ENCODE peak calls at places on chromosome 14, in seven cellular contexts. N is lower lobe of right lung; G is ovary; L is naive thymus-derived CD4-positive, alpha-beta T cell; F is fibroblast of lung; X is endodermal cell; Q is esophagus squamous epithelium. V is an unnamed sample. For H3K4me1, the result is how much of the 10 kb centered on the place peaks cover.

GRCh38 chr14:100067481-100067880 is 2.3 kb downstream of the EVL start:
- DNase-seq in N (no peak), X (no peak), F (no peak), L (peak), G (no peak), Q (no peak), V (no peak)

GRCh38 chr14:52821805-52822250 is 30.4 kb upstream of the GNPNAT1 start:
- DNase-seq in N (no peak), Q (no peak), L (no peak), X (no peak), F (no peak), G (no peak), V (no peak)

GRCh38 chr14:88421286-88421685 is 35.8 kb downstream of the SPATA7 start:
- DNase-seq in L (no peak), N (no peak), Q (no peak), F (peak), X (no peak), G (no peak), V (no peak)

GRCh38 chr14:52402812-52403526 is 88.9 kb downstream of the PTGER2 start:
- DNase-seq in N (no peak), L (no peak), X (no peak), G (no peak), F (peak), Q (no peak), V (no peak)

GRCh38 chr14:67485501-67486095 is 2.9 kb downstream of the TMEM229B start:
- DNase-seq in Q (no peak), L (no peak), N (no peak), X (peak), F (no peak), G (no peak), V (no peak)

GRCh38 chr14:103296007-103296406 is 38.0 kb upstream of the EIF5 start:
- DNase-seq in X (no peak), Q (no peak), G (no peak), F (peak), L (no peak), N (no peak), V (no peak)

GRCh38 chr14:48983355-48983888 is 602.8 kb downstream of the RPS29 start:
- DNase-seq in N (no peak), F (no peak), G (no peak), Q (no peak), X (no peak), L (no peak), V (no peak)

GRCh38 chr14:68552597-68552996 is 240.3 kb downstream of the ZFP36L1 start:
- DNase-seq in F (peak), G (no peak), L (no peak), X (no peak), N (no peak), Q (no peak), V (peak)

GRCh38 chr14:76919811-76920571 is 93.8 kb downstream of the LRRC74A start:
- DNase-seq in Q (no peak), G (peak), L (peak), X (peak), F (peak), N (no peak), V (peak)

GRCh38 chr14:76396714-76397187 is 20.8 kb downstream of the ESRRB start:
- DNase-seq in Q (no peak), G (no peak), X (no peak), L (no peak), N (no peak), F (no peak), V (no peak)

GRCh38 chr14:69363055-69363454 is 35.0 kb downstream of the ERH start:
- DNase-seq in F (peak), X (peak), L (no peak), N (no peak), Q (no peak), G (no peak), V (no peak)

GRCh38 chr14:74846968-74847549 is 28.9 kb downstream of the PROX2 start:
- DNase-seq in X (no peak), Q (no peak), L (no peak), N (no peak), G (no peak), F (peak), V (no peak)

GRCh38 chr14:100736269-100737180 is 9.8 kb downstream of the DLK1 start:
- DNase-seq in X (peak), F (no peak), L (no peak), G (peak), Q (no peak), N (no peak), V (no peak)

DNA sequence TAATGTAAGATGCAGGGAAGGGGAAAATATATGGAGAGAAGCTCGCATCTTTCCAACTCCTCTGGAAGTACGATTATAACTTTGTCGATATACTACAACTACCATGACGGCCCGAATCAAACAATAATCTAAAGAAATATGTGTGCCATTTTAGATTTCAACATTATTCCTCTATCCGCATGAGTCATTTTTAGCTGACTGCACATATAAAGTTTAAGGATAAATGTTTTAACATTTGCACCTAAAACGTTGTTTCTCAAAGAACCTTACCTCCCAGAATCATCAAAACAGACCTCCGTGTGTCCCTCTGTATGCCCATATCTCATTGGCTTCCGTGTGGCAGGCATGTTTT is 482 bp downstream of the WDHD1 start:
- DNase-seq in F (no peak), N (no peak), Q (no peak), L (no peak), X (no peak), G (no peak), V (no peak)
- H3K4me1 ChIP-seq in F (under half), N (under half), Q (under half), L (under half), X (under half), G (under half), V (under half)

GRCh38 chr14:97697772-97698171 is 900.6 kb downstream of the VRK1 start:
- DNase-seq in N (no peak), X (no peak), F (no peak), L (no peak), Q (no peak), G (no peak), V (no peak)

GRCh38 chr14:97687944-97688625 is 890.9 kb downstream of the VRK1 start:
- DNase-seq in G (no peak), Q (no peak), X (no peak), N (no peak), F (no peak), L (no peak), V (no peak)

GRCh38 chr14:97688626-97689336 is 891.6 kb downstream of the VRK1 start:
- DNase-seq in F (no peak), Q (no peak), X (no peak), L (no peak), G (no peak), N (no peak), V (no peak)

DNA sequence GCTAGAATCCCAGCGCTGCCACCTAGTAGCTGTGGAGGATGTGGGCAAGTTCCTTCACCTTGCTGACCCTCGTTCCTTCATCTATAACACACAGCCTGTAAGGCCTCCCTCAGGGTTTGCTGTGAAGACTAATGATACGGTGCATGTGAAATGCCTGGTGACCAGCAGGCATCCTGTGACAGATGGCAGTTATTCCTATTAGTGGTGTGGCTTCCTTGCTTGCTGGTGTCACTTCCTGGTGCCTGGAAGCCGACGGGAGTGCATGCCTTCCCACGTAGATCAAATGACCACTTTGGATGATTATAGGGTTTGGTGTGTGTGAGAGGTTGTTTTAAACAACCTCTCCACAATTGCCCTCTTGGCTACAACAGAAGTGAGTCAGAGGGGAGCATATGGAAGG is 894.9 kb downstream of the VRK1 start:
- DNase-seq in L (no peak), X (no peak), F (no peak), G (no peak), N (no peak), Q (no peak), V (peak)
- H3K27ac ChIP-seq in L (no peak), X (no peak), F (no peak), G (no peak), N (no peak), Q (no peak), V (no peak)

GRCh38 chr14:91329615-91330014 is 85.1 kb upstream of the GPR68 start:
- DNase-seq in F (no peak), X (peak), Q (no peak), G (no peak), N (no peak), L (no peak), V (no peak)
- H3K4me1 ChIP-seq in F (under half), X (under half), Q (under half), G (under half), N (half or more), L (under half), V (under half)

GRCh38 chr14:35915185-35915584 is 89.0 kb downstream of the BRMS1L start:
- DNase-seq in Q (no peak), X (no peak), N (no peak), G (no peak), L (no peak), F (no peak), V (no peak)
- H3K27ac ChIP-seq in Q (no peak), X (no peak), N (no peak), G (no peak), L (no peak), F (no peak), V (no peak)

GRCh38 chr14:93059917-93060545 is 55.7 kb downstream of the ITPK1 start:
- DNase-seq in F (no peak), N (no peak), X (peak), L (no peak), G (no peak), Q (no peak), V (no peak)
- H3K4me1 ChIP-seq in F (under half), N (under half), X (under half), L (under half), G (under half), Q (under half), V (under half)

GRCh38 chr14:31877333-31877798 is 199.7 kb upstream of the ARHGAP5 start:
- DNase-seq in G (no peak), L (no peak), N (no peak), Q (no peak), F (peak), X (no peak), V (peak)
- H3K27ac ChIP-seq in G (no peak), L (no peak), N (peak), Q (peak), F (no peak), X (no peak), V (peak)

V was measured in SJCRH30.